ENCODE peak calls at places on chromosomes 4 and X, in seven cellular contexts. Q is anterior cingulate cortex, D is lower leg skin, N is myocyte, L is heart left ventricle, G is NCI-H510A treated with DMSO at 0.1 percent for 48 hours, W is GM23248. M is an unnamed sample.

GRCh38 chr4:72136429-72136828 is 104.6 kb downstream of the NPFFR2 start:
- DNase-seq in Q (no peak), D (no peak), N (no peak), L (no peak), G (no peak), W (no peak), M (no peak)

GRCh38 chr4:73222466-73223257 is 35.9 kb downstream of the ANKRD17 start:
- DNase-seq in Q (peak), D (no peak), N (peak), L (no peak), G (peak), W (peak), M (peak)

GRCh38 chr4:153651961-153652784 is 31.9 kb upstream of the TLR2 start:
- DNase-seq in Q (no peak), D (no peak), N (no peak), L (no peak), G (no peak), W (peak), M (peak)

GRCh38 chr4:183987987-183988392 is 82.9 kb downstream of the STOX2 start:
- DNase-seq in Q (peak), D (no peak), N (peak), L (peak), G (peak), W (peak), M (peak)

GRCh38 chr4:99815597-99816011 is 1.0 kb upstream of the DAPP1 start:
- DNase-seq in Q (no peak), D (no peak), N (no peak), L (no peak), G (peak), W (peak), M (no peak)

GRCh38 chrX:14529288-14529989 is at the start of gene GLRA2:
- DNase-seq in Q (no peak), D (no peak), N (peak), L (no peak), G (no peak), W (peak), M (peak)

GRCh38 chrX:127708155-127708554 is 344.0 kb downstream of the ACTRT1 start:
- DNase-seq in Q (no peak), D (no peak), N (no peak), L (no peak), G (peak), W (no peak), M (peak)

GRCh38 chr4:80188801-80189458 is 8.4 kb upstream of the PRDM8 start:
- DNase-seq in Q (no peak), D (no peak), N (no peak), L (no peak), G (no peak), W (no peak), M (no peak)

GRCh38 chr4:162952232-162952631 is 214.5 kb downstream of the NAF1 start:
- DNase-seq in Q (no peak), D (no peak), N (peak), L (no peak), G (no peak), W (no peak), M (no peak)

GRCh38 chr4:73777612-73778011 is 37.2 kb downstream of the CXCL8 start:
- DNase-seq in Q (no peak), D (no peak), N (peak), L (no peak), G (no peak), W (peak), M (no peak)

GRCh38 chrX:68261060-68261672 is 172.1 kb downstream of the OPHN1 start:
- DNase-seq in Q (no peak), D (no peak), N (peak), L (no peak), G (no peak), W (peak), M (peak)

GRCh38 chrX:133402830-133403625 is 12.3 kb downstream of the GPC4 start:
- DNase-seq in Q (no peak), D (no peak), N (no peak), L (no peak), G (no peak), W (no peak), M (no peak)

GRCh38 chr4:36734296-36734695 is 452.9 kb downstream of the DTHD1 start:
- DNase-seq in Q (no peak), D (no peak), N (no peak), L (no peak), G (no peak), W (no peak), M (no peak)

GRCh38 chrX:52368368-52369055 is at the start of gene XAGE2:
- DNase-seq in Q (no peak), D (no peak), N (no peak), L (no peak), G (no peak), W (no peak), M (no peak)

GRCh38 chrX:54166915-54167314 is 16.1 kb downstream of the FAM120C start:
- DNase-seq in Q (no peak), D (no peak), N (no peak), L (no peak), G (no peak), W (no peak), M (no peak)

GRCh38 chr4:9765091-9765490 is 16.3 kb upstream of the DRD5 start:
- DNase-seq in Q (no peak), D (peak), N (no peak), L (no peak), G (no peak), W (peak), M (peak)

GRCh38 chr4:102869569-102870227 is 906 bp downstream of the CISD2 start:
- DNase-seq in Q (no peak), D (no peak), N (no peak), L (no peak), G (no peak), W (no peak), M (peak)

GRCh38 chrX:80207327-80207726 is 192.8 kb downstream of the TBX22 start:
- DNase-seq in Q (no peak), D (no peak), N (no peak), L (peak), G (no peak), W (no peak), M (no peak)

GRCh38 chrX:85897376-85898110 is 149.8 kb downstream of the CHM start:
- DNase-seq in Q (no peak), D (no peak), N (no peak), L (no peak), G (peak), W (peak), M (no peak)

GRCh38 chr4:39521253-39521908 is 5.9 kb downstream of the UGDH start:
- DNase-seq in Q (no peak), D (no peak), N (no peak), L (no peak), G (no peak), W (peak), M (no peak)

GRCh38 chrX:53571494-53571893 is 115.0 kb downstream of the HUWE1 start:
- DNase-seq in Q (no peak), D (no peak), N (no peak), L (no peak), G (no peak), W (no peak), M (no peak)

GRCh38 chr4:74631338-74631737 is 163.0 kb downstream of the BTC start:
- DNase-seq in Q (no peak), D (no peak), N (peak), L (no peak), G (no peak), W (peak), M (no peak)

GRCh38 chr4:184960505-184960971 is 57.8 kb upstream of the HELT start:
- DNase-seq in Q (no peak), D (no peak), N (no peak), L (no peak), G (no peak), W (no peak), M (no peak)

GRCh38 chrX:129318375-129318774 is 204.9 kb downstream of the SMARCA1 start:
- DNase-seq in Q (no peak), D (no peak), N (peak), L (no peak), G (peak), W (peak), M (peak)

GRCh38 chr4:121200795-121201472 is 36.8 kb upstream of the TNIP3 start:
- DNase-seq in Q (no peak), D (no peak), N (no peak), L (no peak), G (no peak), W (no peak), M (no peak)

GRCh38 chr4:41213563-41214157 is 682 bp downstream of the APBB2 start:
- DNase-seq in Q (peak), D (peak), N (no peak), L (peak), G (no peak), W (peak), M (no peak)

GRCh38 chrX:154468217-154468616 is 10.1 kb downstream of the PLXNA3 start:
- DNase-seq in Q (no peak), D (no peak), N (no peak), L (no peak), G (no peak), W (no peak), M (no peak)

GRCh38 chr4:8861576-8862279 is 9.9 kb downstream of the HMX1 start:
- DNase-seq in Q (no peak), D (no peak), N (no peak), L (peak), G (no peak), W (no peak), M (no peak)

GRCh38 chr4:78650106-78651021 is 98.8 kb downstream of the ANXA3 start:
- DNase-seq in Q (no peak), D (no peak), N (peak), L (no peak), G (no peak), W (peak), M (no peak)

GRCh38 chr4:2924286-2924685 is 38.9 kb downstream of the NOP14 start:
- DNase-seq in Q (no peak), D (peak), N (no peak), L (no peak), G (no peak), W (no peak), M (no peak)

GRCh38 chr4:108029321-108029720 is 39.6 kb downstream of the HADH start:
- DNase-seq in Q (no peak), D (no peak), N (no peak), L (no peak), G (no peak), W (no peak), M (no peak)

GRCh38 chr4:119977135-119977534 is 89.5 kb downstream of the MAD2L1 start:
- DNase-seq in Q (no peak), D (no peak), N (no peak), L (no peak), G (no peak), W (no peak), M (no peak)

GRCh38 chrX:21374163-21374993 is at the start of gene CNKSR2:
- DNase-seq in Q (peak), D (no peak), N (peak), L (peak), G (peak), W (peak), M (no peak)

GRCh38 chr4:177356191-177356590 is 46.5 kb downstream of the NEIL3 start:
- DNase-seq in Q (no peak), D (no peak), N (no peak), L (no peak), G (no peak), W (peak), M (no peak)

M was measured in pons.